ENCODE peak calls at places on chromosomes 11 and 22, in ten cellular contexts. One of them, this sample, is unnamed.

GRCh38 chr22:19122752-19123492 is 710 bp upstream of the DGCR2 start:
- DNase-seq in upper lobe of right lung: no peak
- DNase-seq in IMR-90: peak
- DNase-seq in thoracic aorta: no peak
- DNase-seq in pancreas: no peak
- DNase-seq in body of pancreas: no peak
- DNase-seq in A673: no peak
- DNase-seq in cardiac muscle cell: peak
- DNase-seq in endodermal cell: no peak
- DNase-seq in mucosa of descending colon: no peak
- DNase-seq in this sample: no peak

GRCh38 chr22:50695421-50696250 is 23.0 kb downstream of the SHANK3 start:
- DNase-seq in mucosa of descending colon: peak
- DNase-seq in body of pancreas: no peak
- DNase-seq in cardiac muscle cell: no peak
- DNase-seq in upper lobe of right lung: peak
- DNase-seq in A673: no peak
- DNase-seq in IMR-90: no peak
- DNase-seq in endodermal cell: peak
- DNase-seq in thoracic aorta: no peak
- DNase-seq in pancreas: no peak
- DNase-seq in this sample: no peak

GRCh38 chr11:72735495-72736027 is 16.6 kb downstream of the ARAP1 start:
- DNase-seq in upper lobe of right lung: no peak
- DNase-seq in IMR-90: peak
- DNase-seq in thoracic aorta: no peak
- DNase-seq in cardiac muscle cell: peak
- DNase-seq in mucosa of descending colon: no peak
- DNase-seq in A673: peak
- DNase-seq in pancreas: peak
- DNase-seq in endodermal cell: peak
- DNase-seq in body of pancreas: no peak
- DNase-seq in this sample: no peak

GRCh38 chr11:78798567-78799170 is 224.0 kb upstream of the NARS2 start:
- DNase-seq in cardiac muscle cell: peak
- DNase-seq in A673: peak
- DNase-seq in pancreas: peak
- DNase-seq in body of pancreas: peak
- DNase-seq in mucosa of descending colon: peak
- DNase-seq in upper lobe of right lung: peak
- DNase-seq in thoracic aorta: peak
- DNase-seq in endodermal cell: peak
- DNase-seq in IMR-90: peak
- DNase-seq in this sample: no peak

GRCh38 chr22:43288378-43288777 is 54.8 kb downstream of the SCUBE1 start:
- DNase-seq in upper lobe of right lung: no peak
- DNase-seq in thoracic aorta: no peak
- DNase-seq in endodermal cell: no peak
- DNase-seq in body of pancreas: no peak
- DNase-seq in A673: no peak
- DNase-seq in cardiac muscle cell: no peak
- DNase-seq in IMR-90: no peak
- DNase-seq in mucosa of descending colon: no peak
- DNase-seq in pancreas: no peak
- DNase-seq in this sample: no peak

GRCh38 chr22:20514658-20515406 is 7.4 kb downstream of the MED15 start:
- DNase-seq in pancreas: no peak
- DNase-seq in body of pancreas: no peak
- DNase-seq in endodermal cell: no peak
- DNase-seq in IMR-90: peak
- DNase-seq in mucosa of descending colon: no peak
- DNase-seq in A673: no peak
- DNase-seq in upper lobe of right lung: no peak
- DNase-seq in thoracic aorta: no peak
- DNase-seq in cardiac muscle cell: no peak
- DNase-seq in this sample: no peak

GRCh38 chr22:23591203-23591791 is 11.2 kb upstream of the IGLL1 start:
- DNase-seq in mucosa of descending colon: peak
- DNase-seq in body of pancreas: peak
- DNase-seq in thoracic aorta: no peak
- DNase-seq in endodermal cell: peak
- DNase-seq in IMR-90: peak
- DNase-seq in upper lobe of right lung: peak
- DNase-seq in A673: peak
- DNase-seq in cardiac muscle cell: peak
- DNase-seq in pancreas: no peak
- DNase-seq in this sample: no peak

GRCh38 chr22:10961043-10961860 is 4566.7 kb upstream of the OR11H1 start:
- DNase-seq in pancreas: peak
- DNase-seq in body of pancreas: no peak
- DNase-seq in thoracic aorta: no peak
- DNase-seq in upper lobe of right lung: no peak
- DNase-seq in cardiac muscle cell: no peak
- DNase-seq in mucosa of descending colon: no peak
- DNase-seq in A673: no peak
- DNase-seq in endodermal cell: no peak
- DNase-seq in IMR-90: no peak
- DNase-seq in this sample: no peak

GRCh38 chr11:73152861-73153483 is 10.9 kb upstream of the FCHSD2 start:
- DNase-seq in mucosa of descending colon: peak
- DNase-seq in endodermal cell: peak
- DNase-seq in upper lobe of right lung: no peak
- DNase-seq in thoracic aorta: no peak
- DNase-seq in body of pancreas: no peak
- DNase-seq in cardiac muscle cell: peak
- DNase-seq in A673: no peak
- DNase-seq in IMR-90: no peak
- DNase-seq in pancreas: no peak
- DNase-seq in this sample: no peak

GRCh38 chr11:73597340-73597955 is 464 bp downstream of the FAM168A start:
- DNase-seq in pancreas: no peak
- DNase-seq in mucosa of descending colon: no peak
- DNase-seq in upper lobe of right lung: no peak
- DNase-seq in cardiac muscle cell: no peak
- DNase-seq in endodermal cell: no peak
- DNase-seq in A673: no peak
- DNase-seq in body of pancreas: no peak
- DNase-seq in thoracic aorta: peak
- DNase-seq in IMR-90: no peak
- DNase-seq in this sample: no peak

GRCh38 chr22:39349967-39350802 is at the start of gene SYNGR1:
- DNase-seq in upper lobe of right lung: no peak
- DNase-seq in thoracic aorta: no peak
- DNase-seq in mucosa of descending colon: no peak
- DNase-seq in pancreas: peak
- DNase-seq in body of pancreas: peak
- DNase-seq in IMR-90: no peak
- DNase-seq in endodermal cell: peak
- DNase-seq in cardiac muscle cell: peak
- DNase-seq in A673: peak
- DNase-seq in this sample: no peak

GRCh38 chr11:96299155-96299883 is 43.7 kb downstream of the MAML2 start:
- DNase-seq in mucosa of descending colon: peak
- DNase-seq in A673: no peak
- DNase-seq in thoracic aorta: no peak
- DNase-seq in IMR-90: no peak
- DNase-seq in cardiac muscle cell: no peak
- DNase-seq in endodermal cell: no peak
- DNase-seq in body of pancreas: no peak
- DNase-seq in upper lobe of right lung: no peak
- DNase-seq in pancreas: no peak
- DNase-seq in this sample: no peak

GRCh38 chr11:30919389-30920172 is 333.4 kb upstream of the MPPED2 start:
- DNase-seq in pancreas: no peak
- DNase-seq in cardiac muscle cell: no peak
- DNase-seq in A673: no peak
- DNase-seq in mucosa of descending colon: no peak
- DNase-seq in endodermal cell: no peak
- DNase-seq in IMR-90: peak
- DNase-seq in upper lobe of right lung: no peak
- DNase-seq in thoracic aorta: no peak
- DNase-seq in body of pancreas: no peak
- DNase-seq in this sample: no peak

DNA sequence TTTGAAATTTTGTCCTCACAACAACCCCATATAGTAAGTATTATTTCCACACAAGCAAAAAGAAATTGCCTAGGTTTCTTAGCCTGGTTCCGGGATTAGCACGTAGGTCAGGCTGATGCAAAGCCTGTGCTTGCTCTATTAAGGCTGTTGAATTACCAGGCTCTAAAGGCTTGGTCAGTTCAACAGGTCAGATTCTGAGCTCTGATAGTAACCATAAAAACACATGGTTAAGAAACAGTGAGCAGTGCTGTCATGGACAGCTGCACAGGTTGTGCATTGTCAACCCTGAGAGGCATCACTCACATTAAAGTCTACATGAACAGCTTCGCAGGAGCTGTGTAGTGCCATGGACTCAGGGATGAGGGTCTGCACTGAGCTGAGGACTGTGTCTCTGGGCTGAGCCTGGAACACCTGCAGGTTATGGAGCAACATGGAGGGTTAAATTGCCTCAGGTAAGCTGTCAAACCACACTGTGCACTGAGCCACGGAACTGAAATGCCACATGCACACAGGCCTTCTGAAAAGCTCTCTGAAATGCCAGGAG is 98.0 kb downstream of the PIWIL4 start:
- DNase-seq in cardiac muscle cell: no peak
- DNase-seq in thoracic aorta: no peak
- DNase-seq in body of pancreas: no peak
- DNase-seq in upper lobe of right lung: no peak
- DNase-seq in IMR-90: no peak
- DNase-seq in pancreas: no peak
- DNase-seq in endodermal cell: no peak
- DNase-seq in A673: no peak
- DNase-seq in mucosa of descending colon: no peak
- DNase-seq in this sample: no peak
- TF ChIP-seq CTCF in cardiac muscle cell: no peak
- TF ChIP-seq CTCF in thoracic aorta: no peak
- TF ChIP-seq CTCF in body of pancreas: no peak
- TF ChIP-seq CTCF in upper lobe of right lung: no peak
- TF ChIP-seq CTCF in IMR-90: no peak
- TF ChIP-seq CTCF in pancreas: no peak
- TF ChIP-seq CTCF in endodermal cell: no peak
- TF ChIP-seq CTCF in A673: no peak
- TF ChIP-seq CTCF in mucosa of descending colon: no peak
- TF ChIP-seq CTCF in this sample: no peak

DNA sequence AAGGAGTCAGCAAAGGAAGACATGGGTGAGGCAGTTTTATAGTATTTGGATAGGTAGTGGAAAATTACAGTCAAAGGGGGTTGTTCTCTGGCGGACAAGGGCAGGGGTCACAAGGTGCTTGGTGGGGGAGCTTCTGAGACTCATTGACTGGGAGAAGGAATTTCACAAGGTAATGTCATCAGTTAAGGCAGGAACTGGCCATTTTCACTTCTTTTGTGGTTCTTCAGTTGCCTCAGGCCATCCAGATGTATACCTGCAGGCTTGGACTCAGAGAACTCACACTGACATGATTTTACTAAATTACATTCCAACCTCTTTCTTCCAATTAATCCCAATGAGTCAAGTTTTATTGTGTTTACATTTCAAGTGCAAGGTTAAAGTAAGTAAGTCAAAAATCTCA is 240.5 kb upstream of the API5 start:
- DNase-seq in A673: no peak
- DNase-seq in body of pancreas: no peak
- DNase-seq in thoracic aorta: no peak
- DNase-seq in IMR-90: no peak
- DNase-seq in cardiac muscle cell: no peak
- DNase-seq in endodermal cell: peak
- DNase-seq in mucosa of descending colon: peak
- DNase-seq in pancreas: no peak
- DNase-seq in upper lobe of right lung: no peak
- DNase-seq in this sample: no peak
- H3K4me3 ChIP-seq in A673: no peak
- H3K4me3 ChIP-seq in body of pancreas: no peak
- H3K4me3 ChIP-seq in thoracic aorta: no peak
- H3K4me3 ChIP-seq in IMR-90: no peak
- H3K4me3 ChIP-seq in cardiac muscle cell: no peak
- H3K4me3 ChIP-seq in endodermal cell: peak
- H3K4me3 ChIP-seq in mucosa of descending colon: no peak
- H3K4me3 ChIP-seq in pancreas: no peak
- H3K4me3 ChIP-seq in upper lobe of right lung: no peak
- H3K4me3 ChIP-seq in this sample: no peak

GRCh38 chr11:19306570-19306969 is 65.8 kb upstream of the E2F8 start:
- DNase-seq in thoracic aorta: no peak
- DNase-seq in cardiac muscle cell: no peak
- DNase-seq in body of pancreas: no peak
- DNase-seq in mucosa of descending colon: no peak
- DNase-seq in IMR-90: no peak
- DNase-seq in pancreas: no peak
- DNase-seq in endodermal cell: no peak
- DNase-seq in upper lobe of right lung: no peak
- DNase-seq in A673: no peak
- DNase-seq in this sample: no peak

DNA sequence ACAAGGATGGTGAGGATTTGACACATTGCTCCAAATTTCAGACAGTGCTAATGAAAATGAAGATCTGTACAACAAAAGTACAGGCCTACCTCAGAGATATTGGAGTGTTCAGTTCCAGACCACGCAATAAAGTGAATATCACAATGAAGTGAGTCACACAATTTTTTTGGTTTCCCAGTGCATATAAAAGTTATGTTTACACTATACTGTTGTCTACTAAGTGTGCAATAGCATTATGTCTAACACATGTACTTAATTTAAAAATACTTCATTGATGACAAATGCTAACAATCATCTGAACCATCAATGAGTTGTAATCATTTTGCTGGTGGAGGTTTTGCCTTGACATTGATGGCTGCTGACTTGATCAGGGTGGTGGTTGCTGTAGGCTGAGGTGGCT is 60.6 kb upstream of the E2F8 start:
- DNase-seq in body of pancreas: no peak
- DNase-seq in A673: no peak
- DNase-seq in pancreas: no peak
- DNase-seq in IMR-90: no peak
- DNase-seq in cardiac muscle cell: no peak
- DNase-seq in mucosa of descending colon: no peak
- DNase-seq in endodermal cell: no peak
- DNase-seq in thoracic aorta: no peak
- DNase-seq in upper lobe of right lung: no peak
- DNase-seq in this sample: no peak
- TF ChIP-seq CTCF in body of pancreas: no peak
- TF ChIP-seq CTCF in A673: no peak
- TF ChIP-seq CTCF in pancreas: no peak
- TF ChIP-seq CTCF in IMR-90: no peak
- TF ChIP-seq CTCF in cardiac muscle cell: no peak
- TF ChIP-seq CTCF in mucosa of descending colon: no peak
- TF ChIP-seq CTCF in endodermal cell: no peak
- TF ChIP-seq CTCF in thoracic aorta: no peak
- TF ChIP-seq CTCF in upper lobe of right lung: no peak
- TF ChIP-seq CTCF in this sample: no peak

DNA sequence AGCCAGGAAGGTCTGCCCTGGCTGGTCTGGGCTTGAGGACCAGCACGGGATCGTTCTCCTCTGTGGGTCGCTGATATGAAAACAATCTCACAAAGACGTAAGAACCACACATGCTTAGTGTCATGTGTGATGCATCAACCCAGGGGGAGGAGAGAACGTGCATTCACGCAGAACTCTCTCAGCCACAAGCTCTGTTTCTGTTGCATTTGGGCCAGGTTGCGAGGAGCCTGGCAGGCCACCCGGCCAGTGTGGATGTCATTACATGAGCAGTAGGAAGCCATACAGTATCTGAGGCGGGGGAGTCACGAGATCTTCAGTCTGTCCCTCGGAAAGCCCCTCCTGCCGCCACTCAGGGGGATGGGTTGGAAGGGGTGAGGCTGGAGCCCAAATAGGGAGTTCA is 53.1 kb upstream of the KCNQ1OT1 start:
- DNase-seq in A673: no peak
- DNase-seq in IMR-90: peak
- DNase-seq in body of pancreas: no peak
- DNase-seq in mucosa of descending colon: no peak
- DNase-seq in endodermal cell: no peak
- DNase-seq in cardiac muscle cell: no peak
- DNase-seq in pancreas: peak
- DNase-seq in thoracic aorta: no peak
- DNase-seq in upper lobe of right lung: peak
- DNase-seq in this sample: no peak
- H3K4me3 ChIP-seq in A673: no peak
- H3K4me3 ChIP-seq in IMR-90: no peak
- H3K4me3 ChIP-seq in body of pancreas: no peak
- H3K4me3 ChIP-seq in mucosa of descending colon: no peak
- H3K4me3 ChIP-seq in endodermal cell: no peak
- H3K4me3 ChIP-seq in cardiac muscle cell: no peak
- H3K4me3 ChIP-seq in pancreas: no peak
- H3K4me3 ChIP-seq in thoracic aorta: no peak
- H3K4me3 ChIP-seq in upper lobe of right lung: no peak
- H3K4me3 ChIP-seq in this sample: no peak